ENCODE peak calls at places on chromosome 10, in six cellular contexts. T, R, F, C, U and D are unnamed samples.

GRCh38 chr10:30992671-30993070 is 39.0 kb downstream of the ZNF438 start:
- DNase-seq in R (no peak), C (no peak), U (no peak), T (no peak), F (no peak), D (no peak)

GRCh38 chr10:108184129-108184528 is 1019.6 kb upstream of the SORCS1 start:
- DNase-seq in T (no peak), F (no peak), U (no peak), C (no peak), R (no peak), D (no peak)

GRCh38 chr10:525565-526315 is 163.7 kb downstream of the DIP2C start:
- DNase-seq in F (no peak), R (no peak), C (no peak), T (no peak), U (no peak), D (no peak)

GRCh38 chr10:103666109-103666508 is 172.6 kb downstream of the NEURL1 start:
- DNase-seq in T (no peak), F (peak; percentile 47), C (no peak), U (no peak), R (no peak), D (peak; percentile 44)

GRCh38 chr10:100009793-100010676 is at the start of gene DNMBP:
- DNase-seq in C (peak; percentile 83), R (peak; percentile 79), U (no peak), F (peak; percentile 89), T (peak; percentile 76), D (peak; percentile 44)

GRCh38 chr10:15345450-15345849 is 25.6 kb downstream of the FAM171A1 start:
- DNase-seq in R (no peak), U (no peak), T (no peak), F (no peak), C (no peak), D (no peak)

GRCh38 chr10:129417882-129418281 is 49.2 kb upstream of the MGMT start:
- DNase-seq in U (no peak), T (no peak), R (no peak), F (no peak), C (peak; percentile 73), D (no peak)

GRCh38 chr10:44253769-44254462 is 131.0 kb downstream of the CXCL12 start:
- DNase-seq in U (no peak), T (no peak), F (no peak), C (no peak), R (no peak), D (peak; percentile 3)

GRCh38 chr10:113709221-113709838 is 29.6 kb downstream of the CASP7 start:
- DNase-seq in U (peak; percentile 7), R (no peak), T (no peak), F (peak; percentile 45), C (peak; percentile 36), D (peak; percentile 10)

GRCh38 chr10:98858525-98858924 is 377.1 kb downstream of the HPSE2 start:
- DNase-seq in C (no peak), U (no peak), R (no peak), T (no peak), F (peak; percentile 9), D (no peak)

GRCh38 chr10:70562036-70562710 is 40.4 kb downstream of the PRF1 start:
- DNase-seq in F (no peak), C (no peak), T (no peak), U (no peak), R (no peak), D (no peak)

GRCh38 chr10:103467391-103467790 is 8.7 kb upstream of the CALHM1 start:
- DNase-seq in F (no peak), R (no peak), C (no peak), T (no peak), U (no peak), D (no peak)

GRCh38 chr10:88205842-88206446 is 342.5 kb downstream of the PTEN start:
- DNase-seq in F (no peak), C (no peak), T (no peak), U (no peak), R (no peak), D (no peak)

GRCh38 chr10:47070541-47070940 is 159.3 kb downstream of the PTPN20 start:
- DNase-seq in C (no peak), U (no peak), F (no peak), T (no peak), R (no peak), D (no peak)

GRCh38 chr10:126122856-126123255 is 226.5 kb downstream of the FANK1 start:
- DNase-seq in R (no peak), T (no peak), F (no peak), U (no peak), C (no peak), D (no peak)

GRCh38 chr10:110205051-110205675 is 2.2 kb upstream of the MXI1 start:
- DNase-seq in U (no peak), T (no peak), F (no peak), R (no peak), C (no peak), D (no peak)

GRCh38 chr10:100025528-100026070 is 15.9 kb upstream of the DNMBP start:
- DNase-seq in F (no peak), U (no peak), R (no peak), C (no peak), T (no peak), D (no peak)

GRCh38 chr10:126013489-126014281 is 117.3 kb downstream of the FANK1 start:
- DNase-seq in C (peak; percentile 54), R (no peak), F (peak; percentile 12), T (no peak), U (no peak), D (peak; percentile 48)

GRCh38 chr10:49613160-49613881 is 516 bp upstream of the CHAT start:
- DNase-seq in U (no peak), R (no peak), F (no peak), T (no peak), C (no peak), D (no peak)

GRCh38 chr10:33477291-33478088 is 143.0 kb upstream of the NRP1 start:
- DNase-seq in U (no peak), C (no peak), R (no peak), T (no peak), F (no peak), D (no peak)

GRCh38 chr10:95261926-95262325 is 28.9 kb downstream of the PDLIM1 start:
- DNase-seq in U (no peak), C (no peak), F (no peak), T (no peak), R (no peak), D (no peak)

GRCh38 chr10:78388331-78389050 is 354.8 kb downstream of the RPS24 start:
- DNase-seq in T (no peak), U (no peak), F (no peak), C (no peak), R (no peak), D (no peak)

GRCh38 chr10:130739757-130740145 is 571.8 kb downstream of the TCERG1L start:
- DNase-seq in T (no peak), R (no peak), U (no peak), C (no peak), F (no peak), D (no peak)